ENCODE peak calls at places on chromosomes 16 and 17, in five cellular contexts. F is nucleus accumbens, G is HL-60, Q is NCI-H1092 treated with DMSO at 0.1 percent for 48 hours, D is tibial artery. K is an unnamed sample.
A peak's percentile ranks its signal among the peaks of the same experiment; 100 is the strongest.

GRCh38 chr17:48374650-48375230 is 55.3 kb downstream of the SKAP1 start:
- DNase-seq in F (no peak), G (no peak), Q (peak; percentile 38), D (peak; percentile 24), K (no peak)

GRCh38 chr16:24282129-24282528 is 26.0 kb downstream of the CACNG3 start:
- DNase-seq in F (no peak), G (no peak), Q (no peak), D (no peak), K (no peak)

GRCh38 chr16:35561346-35561745 is 2101.9 kb downstream of the TP53TG3F start:
- DNase-seq in F (no peak), G (no peak), Q (no peak), D (no peak), K (no peak)

GRCh38 chr16:49889725-49890397 is 33.9 kb upstream of the ZNF423 start:
- DNase-seq in F (no peak), G (no peak), Q (no peak), D (no peak), K (no peak)

GRCh38 chr17:28725166-28725659 is 820 bp downstream of the TLCD1 start:
- DNase-seq in F (no peak), G (peak; percentile 70), Q (no peak), D (no peak), K (no peak)

GRCh38 chr16:48526058-48526957 is 83.7 kb downstream of the N4BP1 start:
- DNase-seq in F (no peak), G (no peak), Q (no peak), D (no peak), K (no peak)

GRCh38 chr17:37368577-37368976 is 7.2 kb upstream of the C17orf78 start:
- DNase-seq in F (no peak), G (peak; percentile 75), Q (no peak), D (no peak), K (no peak)

GRCh38 chr17:8304181-8304910 is 5.7 kb upstream of the ARHGEF15 start:
- DNase-seq in F (no peak), G (no peak), Q (no peak), D (no peak), K (no peak)

GRCh38 chr17:55742272-55743102 is 8.4 kb upstream of the PCTP start:
- DNase-seq in F (no peak), G (no peak), Q (no peak), D (no peak), K (no peak)

K was measured in posterior cingulate gyrus.